ENCODE peak calls at places on chromosomes 13 and 19, in four cellular contexts. V is epithelial cell of esophagus, P is stomach, L is lower lobe of right lung. H is an unnamed sample.

GRCh38 chr19:12997225-12997966 is 2.1 kb downstream of the NFIX start:
- DNase-seq in V (no peak), P (no peak), L (no peak), H (no peak)

GRCh38 chr13:41610426-41610825 is 153.1 kb downstream of the RGCC start:
- DNase-seq in V (peak), P (peak), L (peak), H (no peak)

GRCh38 chr19:34336781-34337271 is 28.2 kb upstream of the GPI start:
- DNase-seq in V (peak), P (no peak), L (no peak), H (no peak)

GRCh38 chr13:39943711-39944110 is 288.2 kb downstream of the COG6 start:
- DNase-seq in V (no peak), P (no peak), L (no peak), H (no peak)

GRCh38 chr13:112840472-112841302 is 128.3 kb upstream of the MCF2L start:
- DNase-seq in V (no peak), P (peak), L (no peak), H (no peak)

GRCh38 chr13:102642475-102642874 is 45.7 kb downstream of the TPP2 start:
- DNase-seq in V (peak), P (peak), L (peak), H (no peak)

GRCh38 chr19:2282062-2282861 is at the start of gene PEAK3:
- DNase-seq in V (no peak), P (peak), L (peak), H (no peak)

GRCh38 chr13:27770809-27771208 is 21.5 kb upstream of the GSX1 start:
- DNase-seq in V (peak), P (no peak), L (no peak), H (no peak)

GRCh38 chr13:113169277-113170272 is 11.1 kb downstream of the PROZ start:
- DNase-seq in V (no peak), P (no peak), L (no peak), H (no peak)

GRCh38 chr13:40064723-40065122 is 409.3 kb downstream of the COG6 start:
- DNase-seq in V (peak), P (no peak), L (no peak), H (no peak)

GRCh38 chr19:14433454-14434156 is 499 bp downstream of the PKN1 start:
- DNase-seq in V (no peak), P (peak), L (peak), H (no peak)

GRCh38 chr13:111505175-111505777 is 184.8 kb downstream of the TEX29 start:
- DNase-seq in V (no peak), P (peak), L (no peak), H (no peak)
- TF ChIP-seq CTCF in V (no peak), P (no peak), L (peak), H (peak)

GRCh38 chr19:42402376-42403116 is 12.4 kb upstream of the CNFN start:
- DNase-seq in V (no peak), P (no peak), L (no peak), H (no peak)

GRCh38 chr19:42403586-42403985 is 13.5 kb upstream of the CNFN start:
- DNase-seq in V (no peak), P (no peak), L (no peak), H (no peak)

GRCh38 chr19:42400404-42400803 is 10.3 kb upstream of the CNFN start:
- DNase-seq in V (no peak), P (no peak), L (no peak), H (no peak)

GRCh38 chr19:42397315-42398166 is 7.4 kb upstream of the CNFN start:
- DNase-seq in V (no peak), P (no peak), L (no peak), H (no peak)

DNA sequence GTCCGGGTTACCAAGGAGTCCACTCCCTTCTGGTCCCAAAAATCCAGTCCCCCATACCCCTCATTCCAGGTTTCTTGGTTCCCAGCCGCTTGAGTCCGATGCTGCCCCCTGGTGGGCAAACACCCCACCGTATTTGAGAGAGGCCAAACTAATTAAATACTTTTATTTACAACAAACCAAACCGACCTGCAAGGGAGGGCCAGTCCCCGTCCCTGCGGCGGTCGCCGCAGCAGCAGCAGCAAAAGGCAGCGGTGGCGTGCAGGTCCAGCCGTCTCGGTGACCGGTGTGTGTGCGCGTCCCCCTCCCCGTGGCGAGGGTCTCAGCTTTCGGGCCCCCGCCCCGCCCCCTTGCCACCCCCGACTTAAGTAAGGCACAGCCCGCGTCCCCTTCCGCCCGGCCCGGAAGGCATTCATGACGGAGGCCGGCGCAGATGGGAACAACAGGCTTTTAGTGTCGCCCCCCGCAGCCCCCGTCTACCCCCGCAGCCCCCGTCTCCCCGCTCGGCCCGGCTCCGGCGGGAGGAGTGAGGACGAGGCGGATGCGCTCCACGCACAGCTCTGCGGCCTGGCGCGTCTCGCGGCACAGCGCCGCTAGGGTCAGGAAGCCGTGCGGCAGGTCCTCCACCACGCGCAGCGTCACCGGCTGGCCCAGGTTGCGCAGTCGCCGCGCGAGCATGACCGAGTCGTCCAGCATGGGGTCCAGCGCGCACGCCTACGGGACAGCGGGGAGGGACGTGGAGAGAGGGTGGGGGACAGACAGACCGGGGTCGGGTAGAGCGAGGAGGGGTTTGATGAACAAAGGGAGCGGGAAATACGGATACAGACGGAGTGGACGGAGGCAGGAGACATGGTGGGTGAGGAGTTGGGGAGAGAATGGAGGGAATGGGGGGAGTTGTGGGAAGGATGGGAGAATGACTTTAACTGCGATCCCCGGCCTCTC is 11.5 kb upstream of the CNFN start:
- DNase-seq in V (peak), P (peak), L (peak), H (no peak)
- TF ChIP-seq CTCF in V (peak), P (peak), L (peak), H (peak)

GRCh38 chr19:46373573-46374359 is 26.9 kb downstream of the PPP5C start:
- DNase-seq in V (peak), P (peak), L (peak), H (peak)

GRCh38 chr19:46372901-46373572 is 26.1 kb downstream of the PPP5C start:
- DNase-seq in V (peak), P (no peak), L (no peak), H (peak)

GRCh38 chr19:46368116-46368515 is 21.2 kb downstream of the PPP5C start:
- DNase-seq in V (no peak), P (no peak), L (no peak), H (no peak)

GRCh38 chr19:46369817-46370216 is 22.9 kb downstream of the PPP5C start:
- DNase-seq in V (peak), P (no peak), L (no peak), H (no peak)

DNA sequence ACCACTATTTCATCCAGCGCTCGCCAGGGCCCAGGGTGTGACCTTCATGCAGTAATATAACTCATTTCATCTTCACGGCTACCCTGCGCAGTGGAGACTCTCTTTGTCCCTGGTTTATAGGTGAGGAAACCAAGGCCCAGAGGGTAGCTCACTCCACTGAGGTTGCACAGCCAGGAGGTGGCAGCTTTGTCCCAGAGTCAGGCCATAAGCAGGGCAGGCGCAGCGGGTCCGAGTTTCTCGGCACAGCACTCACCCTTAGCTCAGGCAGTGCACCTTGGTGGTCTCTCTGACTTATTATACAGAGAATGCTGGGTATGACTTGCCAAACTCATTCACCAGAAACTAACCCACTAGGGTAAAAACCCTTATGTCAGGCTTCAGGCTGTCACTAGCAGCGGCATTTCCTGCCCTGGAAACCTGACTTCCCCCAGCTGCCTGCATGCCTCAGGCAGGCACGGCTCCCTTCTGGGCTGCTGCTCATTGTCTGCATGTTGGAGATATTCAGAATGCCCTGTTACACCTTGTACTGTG is 24.5 kb downstream of the PPP5C start:
- DNase-seq in V (peak), P (no peak), L (no peak), H (peak)
- TF ChIP-seq CTCF in V (no peak), P (no peak), L (no peak), H (peak)

GRCh38 chr19:39052243-39052746 is 19.9 kb upstream of the FBXO27 start:
- DNase-seq in V (peak), P (peak), L (peak), H (peak)
- TF ChIP-seq CTCF in V (peak), P (peak), L (peak), H (peak)

GRCh38 chr19:16627928-16628182 is 149 bp downstream of the MED26 start:
- DNase-seq in V (no peak), P (no peak), L (no peak), H (no peak)

GRCh38 chr19:16626796-16627193 is 1.2 kb downstream of the MED26 start:
- DNase-seq in V (no peak), P (no peak), L (no peak), H (no peak)

GRCh38 chr19:16627194-16627927 is 643 bp downstream of the MED26 start:
- DNase-seq in V (peak), P (no peak), L (peak), H (no peak)

GRCh38 chr19:16628984-16629691 is 1.1 kb upstream of the MED26 start:
- DNase-seq in V (peak), P (peak), L (no peak), H (no peak)

DNA sequence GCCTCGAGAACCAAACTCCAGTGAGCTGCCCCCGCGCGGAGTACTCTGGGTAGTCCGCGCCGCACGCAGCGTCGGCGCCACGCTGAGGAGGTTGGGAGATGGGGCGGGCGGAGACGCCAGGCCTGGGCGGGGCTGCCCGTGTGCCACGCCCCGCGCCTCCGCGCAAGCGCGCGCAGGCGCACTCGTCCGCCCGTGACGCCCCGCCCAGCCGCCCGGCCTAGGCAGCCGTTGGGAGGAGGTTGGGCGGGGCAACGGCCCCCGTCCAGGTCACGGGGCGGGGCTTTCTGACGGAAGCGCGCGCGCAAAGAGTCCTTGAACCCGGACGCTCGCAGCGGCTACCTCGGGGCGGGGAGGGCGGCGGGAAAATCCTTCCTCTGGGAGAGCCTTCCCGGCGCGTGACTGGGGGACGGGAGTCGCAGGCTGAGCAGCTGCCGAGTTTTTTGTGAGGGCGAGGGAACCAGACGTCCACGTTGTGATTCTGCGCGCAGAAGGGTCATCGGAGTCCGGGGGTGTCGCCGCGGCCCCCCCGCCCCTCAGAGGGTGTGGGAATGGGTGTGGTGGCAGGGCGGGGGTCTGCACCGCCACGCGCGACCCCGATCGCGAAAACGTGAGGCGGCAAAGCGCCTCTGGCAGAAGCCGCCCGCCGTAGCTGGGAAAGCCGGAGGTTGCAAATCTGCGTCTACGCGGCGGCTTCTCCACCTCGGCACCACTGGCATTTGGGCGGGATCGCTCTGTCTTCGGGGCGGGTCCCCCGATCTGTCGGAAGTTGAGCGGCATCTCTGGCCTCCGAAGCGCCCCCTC is at the start of gene MED26:
- DNase-seq in V (peak), P (peak), L (peak), H (peak)
- TF ChIP-seq CTCF in V (no peak), P (no peak), L (peak), H (no peak)

GRCh38 chr13:59176775-59177174 is 987.0 kb downstream of the DIAPH3 start:
- DNase-seq in V (no peak), P (no peak), L (no peak), H (no peak)
- TF ChIP-seq CTCF in V (no peak), P (peak), L (no peak), H (peak)

DNA sequence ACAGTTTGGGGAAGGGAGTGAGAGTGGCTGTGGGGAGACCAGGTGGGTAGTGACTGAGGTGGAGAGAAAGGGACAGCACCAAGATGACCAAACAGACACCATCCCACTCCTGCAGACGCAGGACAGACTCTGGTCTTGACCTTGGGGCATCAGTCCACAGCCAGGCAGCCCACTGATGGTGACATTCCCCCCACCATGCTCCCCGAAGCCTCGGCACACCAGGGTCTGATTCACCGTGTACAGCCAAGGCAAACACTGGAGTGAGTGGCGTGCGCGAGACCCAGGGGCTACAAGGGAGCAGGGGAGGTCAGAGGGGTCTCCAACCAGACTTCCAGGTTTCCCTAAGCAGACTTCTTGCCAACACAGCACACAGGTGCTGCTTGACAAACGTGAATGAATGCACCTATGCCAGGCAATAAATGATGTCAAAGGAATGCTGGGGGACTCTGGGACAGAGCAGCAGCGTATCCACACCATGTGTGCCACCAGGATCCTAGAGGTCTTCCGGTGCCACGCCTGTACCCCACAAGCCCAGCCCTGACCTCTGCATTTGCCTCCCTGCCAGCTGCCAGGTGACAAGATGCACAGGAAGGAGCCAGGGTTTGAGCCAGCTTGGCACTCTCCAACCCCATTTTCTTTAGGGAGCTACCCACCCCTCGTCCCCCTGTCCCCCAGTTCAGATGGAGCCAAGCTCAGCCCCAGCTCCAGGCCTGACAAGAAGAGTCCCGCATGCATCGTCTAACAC is 18.5 kb downstream of the RANBP3 start:
- DNase-seq in V (no peak), P (no peak), L (no peak), H (no peak)
- TF ChIP-seq CTCF in V (no peak), P (no peak), L (no peak), H (no peak)

DNA sequence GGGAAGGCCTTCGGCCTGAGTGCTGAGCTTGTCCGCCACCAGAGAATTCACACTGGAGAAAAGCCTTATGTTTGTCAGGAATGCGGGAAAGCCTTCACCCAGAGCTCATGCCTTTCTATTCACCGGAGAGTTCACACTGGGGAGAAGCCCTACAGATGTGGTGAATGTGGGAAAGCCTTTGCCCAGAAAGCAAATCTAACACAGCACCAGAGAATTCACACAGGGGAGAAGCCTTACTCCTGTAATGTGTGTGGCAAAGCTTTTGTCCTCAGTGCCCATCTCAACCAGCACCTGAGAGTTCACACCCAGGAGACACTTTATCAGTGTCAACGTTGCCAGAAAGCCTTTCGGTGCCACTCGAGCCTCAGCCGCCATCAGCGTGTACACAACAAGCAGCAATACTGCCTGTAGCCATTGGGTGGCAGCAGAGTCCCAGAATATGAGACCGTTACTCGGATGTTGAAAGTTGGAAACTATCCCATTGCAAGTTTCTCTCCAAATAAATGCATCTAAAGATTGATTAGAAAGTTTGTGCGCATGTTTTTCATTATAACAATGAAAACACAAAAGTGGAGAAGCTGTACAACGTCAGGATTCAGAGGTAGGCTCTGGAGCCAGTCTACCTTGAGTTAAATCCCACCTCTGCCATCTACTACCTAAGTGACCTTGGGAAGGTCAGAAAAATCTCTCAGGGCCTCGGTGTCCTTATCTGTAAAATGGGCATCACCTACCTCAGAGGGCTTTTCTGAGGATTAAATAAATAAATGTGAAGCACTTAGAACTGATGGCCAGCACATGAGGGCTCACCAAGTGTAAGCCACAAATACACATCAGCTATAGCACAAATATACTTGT is 21.1 kb downstream of the ZNF473 start:
- DNase-seq in V (no peak), P (peak), L (peak), H (no peak)
- TF ChIP-seq CTCF in V (peak), P (peak), L (peak), H (peak)

GRCh38 chr13:83879431-83880171 is 2.7 kb downstream of the SLITRK1 start:
- DNase-seq in V (peak), P (no peak), L (no peak), H (peak)
- TF ChIP-seq CTCF in V (no peak), P (no peak), L (no peak), H (no peak)

GRCh38 chr13:91372813-91373420 is 25.4 kb downstream of the MIR17HG start:
- DNase-seq in V (no peak), P (no peak), L (no peak), H (no peak)

GRCh38 chr13:91369432-91369831 is 21.9 kb downstream of the MIR17HG start:
- DNase-seq in V (no peak), P (no peak), L (no peak), H (no peak)

DNA sequence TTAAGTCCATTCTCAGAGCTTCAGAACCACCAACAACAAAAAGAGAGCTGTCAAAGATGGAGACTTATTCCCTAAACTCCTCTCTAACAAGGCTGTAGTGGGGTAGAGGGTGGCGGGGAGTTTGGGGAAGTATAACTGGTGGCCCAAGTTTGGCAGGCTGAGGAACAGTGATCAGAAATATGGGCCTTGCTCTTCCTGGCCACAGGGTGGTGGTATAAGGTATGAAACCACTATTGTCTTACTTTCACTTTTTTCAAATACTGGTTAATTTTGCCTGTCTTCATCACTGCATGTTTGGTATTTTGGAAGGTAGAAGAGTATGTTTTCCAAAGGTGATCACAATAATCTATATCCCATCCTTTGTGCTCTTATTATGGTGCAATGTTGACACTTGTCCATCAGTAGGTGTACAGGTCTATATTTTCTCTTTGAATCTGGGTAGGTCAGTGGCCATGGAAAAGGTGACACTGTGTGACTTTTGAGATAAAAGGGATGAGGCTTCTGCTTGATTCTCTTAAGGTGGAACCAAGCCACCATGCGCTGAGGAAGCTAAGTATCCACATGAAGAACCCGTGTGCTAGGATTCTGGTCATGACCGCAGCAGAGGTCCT is 23.2 kb upstream of the GPC5 start:
- DNase-seq in V (peak), P (no peak), L (no peak), H (no peak)
- TF ChIP-seq CTCF in V (peak), P (peak), L (peak), H (peak)